ENCODE peak calls at places on chromosomes 7 and 10, in five cellular contexts. G, E, L, F and Y are unnamed samples.

GRCh38 chr10:47054936-47055335 is 143.7 kb downstream of the PTPN20 start:
- DNase-seq in G (peak; percentile 7), E (no peak), L (no peak), F (no peak), Y (no peak)

GRCh38 chr10:120087109-120087508 is 194.6 kb downstream of the SEC23IP start:
- DNase-seq in L (no peak), F (no peak), E (no peak), G (no peak), Y (no peak)

GRCh38 chr10:29501692-29502091 is 133.1 kb downstream of the SVIL start:
- DNase-seq in F (peak; percentile 82), L (no peak), G (no peak), E (no peak), Y (no peak)

GRCh38 chr10:28569506-28570159 is 36.7 kb downstream of the WAC start:
- DNase-seq in L (no peak), F (peak; percentile 58), E (no peak), G (no peak), Y (no peak)

GRCh38 chr7:65475734-65476319 is 102.2 kb downstream of the ZNF92 start:
- DNase-seq in L (no peak), F (peak; percentile 69), G (no peak), E (no peak), Y (no peak)

GRCh38 chr10:12771956-12772355 is 229.6 kb downstream of the CCDC3 start:
- DNase-seq in E (no peak), F (no peak), G (no peak), L (no peak), Y (no peak)

GRCh38 chr7:17183630-17184328 is 114.7 kb upstream of the AHR start:
- DNase-seq in E (no peak), L (no peak), F (peak; percentile 24), G (no peak), Y (no peak)

GRCh38 chr10:124917939-124918830 is 23.7 kb upstream of the ZRANB1 start:
- DNase-seq in F (peak; percentile 80), G (no peak), L (no peak), E (no peak), Y (no peak)

GRCh38 chr10:117334075-117334474 is 41.2 kb downstream of the PDZD8 start:
- DNase-seq in E (no peak), L (no peak), F (peak; percentile 24), G (no peak), Y (no peak)

GRCh38 chr7:130345106-130345505 is 490 bp downstream of the CPA5 start:
- DNase-seq in E (no peak), G (no peak), F (no peak), L (no peak), Y (no peak)

GRCh38 chr7:148447221-148447845 is 143.2 kb upstream of the C7orf33 start:
- DNase-seq in L (no peak), G (no peak), E (no peak), F (no peak), Y (no peak)

GRCh38 chr10:87842776-87843497 is 20.4 kb downstream of the KLLN start:
- DNase-seq in F (peak; percentile 90), G (no peak), L (no peak), E (no peak), Y (no peak)

GRCh38 chr10:49141541-49142332 is 7.9 kb upstream of the FAM170B start:
- DNase-seq in G (no peak), E (no peak), F (no peak), L (no peak), Y (no peak)

GRCh38 chr7:49023345-49024330 is 99.3 kb downstream of the CDC14C start:
- DNase-seq in G (no peak), F (no peak), L (no peak), E (no peak), Y (no peak)

GRCh38 chr7:13745530-13745929 is 243.9 kb downstream of the ETV1 start:
- DNase-seq in L (no peak), E (no peak), G (no peak), F (no peak), Y (no peak)

GRCh38 chr10:132743925-132744490 is 41.9 kb downstream of the NKX6-2 start:
- DNase-seq in L (no peak), E (no peak), G (no peak), F (peak; percentile 47), Y (no peak)

GRCh38 chr10:60497364-60497763 is 107.7 kb upstream of the ANK3 start:
- DNase-seq in G (no peak), L (no peak), E (no peak), F (no peak), Y (no peak)

GRCh38 chr7:57216340-57216739 is 84.1 kb upstream of the ZNF479 start:
- DNase-seq in E (peak; percentile 14), L (no peak), F (no peak), G (no peak), Y (no peak)

GRCh38 chr7:28533731-28534531 is 121.6 kb downstream of the CREB5 start:
- DNase-seq in L (no peak), F (peak; percentile 32), E (no peak), G (no peak), Y (peak; percentile 6)

GRCh38 chr10:103967433-103968142 is 648 bp downstream of the SLK start:
- DNase-seq in L (no peak), F (peak; percentile 32), G (no peak), E (no peak), Y (peak; percentile 47)

GRCh38 chr7:98168181-98168903 is 42.9 kb upstream of the BHLHA15 start:
- DNase-seq in G (peak; percentile 73), F (peak; percentile 46), E (no peak), L (peak; percentile 56), Y (peak; percentile 86)

GRCh38 chr7:50812847-50813475 is 30.3 kb upstream of the GRB10 start:
- DNase-seq in G (peak; percentile 86), L (no peak), F (peak; percentile 78), E (peak; percentile 72), Y (peak; percentile 93)

GRCh38 chr7:96723622-96724021 is 14.0 kb upstream of the SEM1 start:
- DNase-seq in E (no peak), G (no peak), F (peak; percentile 41), L (no peak), Y (no peak)

GRCh38 chr10:24096281-24096680 is 112.7 kb upstream of the KIAA1217 start:
- DNase-seq in G (no peak), F (no peak), E (no peak), L (no peak), Y (no peak)

GRCh38 chr7:134679006-134679405 is 32.4 kb downstream of the BPGM start:
- DNase-seq in G (no peak), F (no peak), L (no peak), E (no peak), Y (no peak)

GRCh38 chr10:22647244-22647643 is 67.1 kb downstream of the PIP4K2A start:
- DNase-seq in L (no peak), F (no peak), G (no peak), E (no peak), Y (no peak)

GRCh38 chr10:70575486-70575873 is 27.1 kb downstream of the PRF1 start:
- DNase-seq in E (no peak), L (no peak), F (no peak), G (no peak), Y (no peak)

GRCh38 chr7:29005829-29006228 is 47.7 kb upstream of the TRIL start:
- DNase-seq in L (no peak), G (no peak), F (peak; percentile 68), E (no peak), Y (no peak)

GRCh38 chr7:37248396-37248836 is 200.2 kb downstream of the ELMO1 start:
- DNase-seq in G (no peak), F (no peak), L (no peak), E (no peak), Y (peak; percentile 15)

GRCh38 chr7:129550673-129551360 is 48.5 kb downstream of the SMKR1 start:
- DNase-seq in G (no peak), L (no peak), F (peak; percentile 5), E (no peak), Y (no peak)

GRCh38 chr7:155365146-155365874 is 67.6 kb downstream of the INSIG1 start:
- DNase-seq in E (no peak), L (no peak), F (no peak), G (no peak), Y (no peak)

GRCh38 chr10:133600657-133601056 is 25.9 kb downstream of the FRG2B start:
- DNase-seq in F (no peak), L (no peak), E (no peak), G (no peak), Y (no peak)

GRCh38 chr7:37432240-37432917 is 16.3 kb downstream of the ELMO1 start:
- DNase-seq in L (peak; percentile 32), G (no peak), E (no peak), F (no peak), Y (no peak)

GRCh38 chr10:60000747-60001146 is 94.4 kb upstream of the CCDC6 start:
- DNase-seq in E (no peak), F (no peak), G (no peak), L (no peak), Y (no peak)

GRCh38 chr7:101018271-101019167 is 1.4 kb upstream of the MUC17 start:
- DNase-seq in E (no peak), F (peak; percentile 2), G (no peak), L (no peak), Y (no peak)

GRCh38 chr10:113610636-113611601 is 52.9 kb downstream of the NRAP start:
- DNase-seq in F (no peak), G (no peak), L (no peak), E (no peak), Y (peak; percentile 19)